ENCODE peak calls at places on chromosome 20, in seven cellular contexts. D is A673, S is endodermal cell, K is brain microvascular endothelial cell, Q is ovary, G is pancreas, E is WERI-Rb-1. J is an unnamed sample.

GRCh38 chr20:2273634-2274302 is 22.0 kb upstream of the TGM3 start:
- DNase-seq in D (no peak), S (no peak), K (no peak), Q (no peak), G (no peak), E (peak), J (no peak)

GRCh38 chr20:37257993-37258392 is 3.6 kb downstream of the GHRH start:
- DNase-seq in D (no peak), S (peak), K (no peak), Q (no peak), G (no peak), E (no peak), J (no peak)

GRCh38 chr20:1623501-1624250 is 3.9 kb upstream of the SIRPB1 start:
- DNase-seq in D (no peak), S (no peak), K (no peak), Q (no peak), G (no peak), E (no peak), J (no peak)

GRCh38 chr20:47857142-47857993 is 72.1 kb upstream of the SULF2 start:
- DNase-seq in D (no peak), S (peak), K (no peak), Q (no peak), G (no peak), E (no peak), J (no peak)

GRCh38 chr20:36152266-36152665 is 2.3 kb upstream of the EPB41L1 start:
- DNase-seq in D (no peak), S (no peak), K (no peak), Q (no peak), G (no peak), E (no peak), J (peak)

GRCh38 chr20:60048634-60049578 is 90.7 kb downstream of the CDH26 start:
- DNase-seq in D (peak), S (peak), K (no peak), Q (no peak), G (no peak), E (no peak), J (peak)

GRCh38 chr20:1945134-1945618 is 48.7 kb downstream of the PDYN start:
- DNase-seq in D (no peak), S (no peak), K (no peak), Q (peak), G (peak), E (no peak), J (no peak)

GRCh38 chr20:34410331-34410730 is 47.3 kb downstream of the ITCH start:
- DNase-seq in D (no peak), S (no peak), K (no peak), Q (no peak), G (no peak), E (no peak), J (peak)

GRCh38 chr20:48763183-48764030 is 64.4 kb downstream of the PREX1 start:
- DNase-seq in D (no peak), S (no peak), K (no peak), Q (no peak), G (no peak), E (no peak), J (no peak)

GRCh38 chr20:3227936-3228749 is 10.8 kb downstream of the SLC4A11 start:
- DNase-seq in D (no peak), S (no peak), K (no peak), Q (no peak), G (peak), E (no peak), J (no peak)

GRCh38 chr20:16708590-16708989 is 21.2 kb upstream of the SNRPB2 start:
- DNase-seq in D (no peak), S (no peak), K (no peak), Q (no peak), G (no peak), E (no peak), J (no peak)

GRCh38 chr20:56414842-56415765 is 3.0 kb downstream of the CASS4 start:
- DNase-seq in D (no peak), S (no peak), K (peak), Q (no peak), G (no peak), E (no peak), J (no peak)

GRCh38 chr20:44479643-44480042 is 4.0 kb downstream of the TTPAL start:
- DNase-seq in D (no peak), S (no peak), K (no peak), Q (no peak), G (no peak), E (no peak), J (no peak)
- H3K27ac ChIP-seq in D (no peak), S (no peak), K (no peak), Q (no peak), G (no peak), E (no peak), J (no peak)

GRCh38 chr20:58485326-58485725 is 29.9 kb downstream of the APCDD1L start:
- DNase-seq in D (peak), S (no peak), K (no peak), Q (no peak), G (no peak), E (no peak), J (no peak)
- H3K27ac ChIP-seq in D (no peak), S (no peak), K (no peak), Q (no peak), G (no peak), E (no peak), J (no peak)

GRCh38 chr20:23267909-23268308 is 82.7 kb upstream of the NXT1 start:
- DNase-seq in D (no peak), S (no peak), K (no peak), Q (no peak), G (no peak), E (no peak), J (no peak)

GRCh38 chr20:23270427-23270911 is 80.1 kb upstream of the NXT1 start:
- DNase-seq in D (no peak), S (no peak), K (peak), Q (no peak), G (no peak), E (no peak), J (no peak)

GRCh38 chr20:23268792-23269354 is 81.7 kb upstream of the NXT1 start:
- DNase-seq in D (no peak), S (no peak), K (no peak), Q (no peak), G (no peak), E (no peak), J (no peak)

GRCh38 chr20:23272176-23273029 is 78.2 kb upstream of the NXT1 start:
- DNase-seq in D (no peak), S (no peak), K (no peak), Q (no peak), G (no peak), E (no peak), J (no peak)

GRCh38 chr20:23269954-23270353 is 80.6 kb upstream of the NXT1 start:
- DNase-seq in D (no peak), S (peak), K (peak), Q (no peak), G (no peak), E (no peak), J (no peak)
- H3K27ac ChIP-seq in D (no peak), S (no peak), K (peak), Q (no peak), G (no peak), E (no peak), J (no peak)

GRCh38 chr20:50191566-50192363 is 1.1 kb downstream of the CEBPB start:
- DNase-seq in D (peak), S (peak), K (no peak), Q (peak), G (peak), E (peak), J (peak)

GRCh38 chr20:50191065-50191565 is 485 bp downstream of the CEBPB start:
- DNase-seq in D (peak), S (no peak), K (peak), Q (no peak), G (no peak), E (no peak), J (peak)

GRCh38 chr20:50188879-50189680 is 1.6 kb upstream of the CEBPB start:
- DNase-seq in D (no peak), S (peak), K (no peak), Q (peak), G (peak), E (no peak), J (no peak)

GRCh38 chr20:50189681-50190250 is 864 bp upstream of the CEBPB start:
- DNase-seq in D (no peak), S (peak), K (no peak), Q (peak), G (peak), E (peak), J (peak)

GRCh38 chr20:50190251-50191064 is at the start of gene CEBPB:
- DNase-seq in D (peak), S (peak), K (peak), Q (peak), G (peak), E (peak), J (peak)
- H3K27ac ChIP-seq in D (peak), S (peak), K (peak), Q (peak), G (peak), E (peak), J (peak)

DNA sequence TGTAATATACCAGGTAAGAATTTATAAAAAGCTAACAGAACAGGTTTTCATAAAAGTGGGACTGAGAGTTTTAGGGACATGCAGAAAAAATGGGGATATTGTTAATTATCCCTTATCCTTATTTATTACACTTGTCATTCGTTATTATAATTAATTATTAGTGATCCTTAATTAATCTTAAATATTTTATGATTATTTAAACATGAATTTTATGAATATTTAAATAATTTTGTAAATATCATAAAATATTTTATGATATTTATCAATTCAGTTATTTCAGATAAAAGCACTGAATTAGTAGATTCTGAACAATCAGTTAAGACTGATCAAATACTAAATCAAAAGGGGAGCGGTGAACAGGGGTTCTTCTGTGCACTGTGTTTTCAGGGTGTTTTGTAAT is 300.1 kb downstream of the PAX1 start:
- DNase-seq in D (no peak), S (no peak), K (no peak), Q (no peak), G (no peak), E (no peak), J (no peak)
- H3K27ac ChIP-seq in D (no peak), S (no peak), K (no peak), Q (no peak), G (no peak), E (no peak), J (no peak)

GRCh38 chr20:62895539-62895938 is 30.8 kb downstream of the DIDO1 start:
- DNase-seq in D (no peak), S (no peak), K (no peak), Q (no peak), G (no peak), E (no peak), J (no peak)
- H3K27ac ChIP-seq in D (no peak), S (no peak), K (no peak), Q (no peak), G (no peak), E (no peak), J (no peak)

J was measured in testis.